ENCODE peak calls at places on chromosomes 6 and 20, in six cellular contexts. H, E, I, F, P and D are unnamed samples.

GRCh38 chr6:125002090-125002741 is 40.0 kb downstream of the RNF217 start:
- DNase-seq in H (no peak), F (no peak), E (no peak), P (no peak), I (no peak), D (no peak)

GRCh38 chr20:1994627-1995026 is 769 bp upstream of the PDYN start:
- DNase-seq in F (no peak), H (no peak), I (no peak), E (no peak), P (no peak), D (no peak)

GRCh38 chr6:54426995-54427394 is 118.8 kb downstream of the TINAG start:
- DNase-seq in P (no peak), I (no peak), E (no peak), F (no peak), H (no peak), D (no peak)

GRCh38 chr6:11412011-11412424 is 125.5 kb upstream of the TMEM170B start:
- DNase-seq in P (no peak), E (no peak), I (no peak), H (no peak), F (peak; percentile 54), D (no peak)

GRCh38 chr20:42836339-42836738 is 353.4 kb downstream of the PTPRT start:
- DNase-seq in F (no peak), E (no peak), P (no peak), H (no peak), I (no peak), D (peak; percentile 30)

GRCh38 chr6:21856096-21856825 is 262.7 kb downstream of the SOX4 start:
- DNase-seq in I (no peak), E (peak; percentile 48), H (no peak), P (no peak), F (peak; percentile 74), D (no peak)

GRCh38 chr20:60507087-60507684 is 549.0 kb downstream of the CDH26 start:
- DNase-seq in F (no peak), E (no peak), H (no peak), I (no peak), P (no peak), D (no peak)

GRCh38 chr6:107634147-107635057 is 144.5 kb downstream of the SOBP start:
- DNase-seq in I (no peak), E (no peak), P (peak; percentile 60), F (peak; percentile 41), H (no peak), D (no peak)

GRCh38 chr6:44049163-44049988 is 77.9 kb downstream of the MRPL14 start:
- DNase-seq in H (no peak), F (peak; percentile 48), E (no peak), P (no peak), I (no peak), D (peak; percentile 68)

GRCh38 chr6:25012657-25013056 is 76.9 kb upstream of the RIPOR2 start:
- DNase-seq in E (no peak), H (no peak), I (no peak), F (peak; percentile 36), P (no peak), D (no peak)

GRCh38 chr6:4157506-4157905 is 22.1 kb upstream of the ECI2 start:
- DNase-seq in H (peak; percentile 85), P (no peak), F (no peak), I (no peak), E (no peak), D (no peak)

GRCh38 chr6:36599791-36600209 is 5.6 kb downstream of the SRSF3 start:
- DNase-seq in I (peak; percentile 78), H (no peak), E (no peak), P (no peak), F (no peak), D (no peak)

GRCh38 chr20:25574411-25574810 is 10.9 kb downstream of the NINL start:
- DNase-seq in H (no peak), P (no peak), E (no peak), I (no peak), F (no peak), D (no peak)

GRCh38 chr20:4962257-4962855 is 39.0 kb downstream of the SLC23A2 start:
- DNase-seq in E (no peak), I (peak; percentile 25), H (no peak), F (no peak), P (no peak), D (no peak)

GRCh38 chr6:31834367-31834703 is 6.8 kb downstream of the HSPA1B start:
- DNase-seq in H (peak; percentile 86), F (peak; percentile 94), P (peak; percentile 90), I (no peak), E (no peak), D (peak; percentile 81)

GRCh38 chr20:61678437-61678836 is 387.2 kb downstream of the TAF4 start:
- DNase-seq in E (no peak), H (no peak), P (peak; percentile 4), I (no peak), F (no peak), D (no peak)

GRCh38 chr6:134651519-134651918 is 298.4 kb downstream of the ALDH8A1 start:
- DNase-seq in F (no peak), P (no peak), H (no peak), E (no peak), I (no peak), D (no peak)

GRCh38 chr20:51402201-51402600 is 140.3 kb downstream of the NFATC2 start:
- DNase-seq in I (peak; percentile 36), P (no peak), F (no peak), E (peak; percentile 39), H (no peak), D (no peak)

GRCh38 chr6:131250121-131250520 is 114.9 kb downstream of the AKAP7 start:
- DNase-seq in I (no peak), H (no peak), P (peak; percentile 49), E (peak; percentile 8), F (peak; percentile 57), D (peak; percentile 60)

GRCh38 chr6:90044182-90044832 is 150.0 kb downstream of the GJA10 start:
- DNase-seq in H (no peak), F (no peak), I (no peak), P (no peak), E (no peak), D (no peak)

GRCh38 chr20:43936371-43936770 is 21.7 kb downstream of the TOX2 start:
- DNase-seq in I (no peak), F (no peak), H (no peak), E (no peak), P (no peak), D (no peak)

GRCh38 chr6:145502417-145502816 is 232.9 kb downstream of the EPM2A start:
- DNase-seq in H (no peak), F (no peak), E (no peak), I (no peak), P (no peak), D (no peak)

GRCh38 chr6:146857960-146858308 is 259.2 kb downstream of the ADGB start:
- DNase-seq in F (peak; percentile 19), I (no peak), P (no peak), E (no peak), H (no peak), D (no peak)

GRCh38 chr6:92043782-92044181 is 1375.6 kb downstream of the EPHA7 start:
- DNase-seq in F (no peak), E (no peak), H (no peak), P (no peak), I (no peak), D (no peak)

GRCh38 chr6:68642081-68642480 is 7.0 kb downstream of the ADGRB3 start:
- DNase-seq in P (no peak), I (no peak), E (no peak), H (no peak), F (no peak), D (no peak)

GRCh38 chr6:42783876-42784738 is 2.3 kb downstream of the BICRAL start:
- DNase-seq in F (no peak), E (no peak), I (no peak), P (no peak), H (no peak), D (no peak)

GRCh38 chr20:48679603-48680002 is 148.2 kb downstream of the PREX1 start:
- DNase-seq in P (no peak), E (no peak), F (no peak), H (no peak), I (no peak), D (no peak)

GRCh38 chr6:4687989-4688947 is 87.9 kb upstream of the CDYL start:
- DNase-seq in E (peak; percentile 42), P (no peak), H (no peak), I (no peak), F (peak; percentile 87), D (no peak)

GRCh38 chr20:62141397-62142251 is 1.6 kb downstream of the PSMA7 start:
- DNase-seq in P (no peak), E (no peak), F (peak; percentile 31), H (no peak), I (peak; percentile 33), D (no peak)

GRCh38 chr20:43926691-43927090 is 12.0 kb downstream of the TOX2 start:
- DNase-seq in H (no peak), P (no peak), I (no peak), E (no peak), F (no peak), D (no peak)

GRCh38 chr6:28765978-28766351 is 157.8 kb downstream of the TRIM27 start:
- DNase-seq in F (no peak), I (no peak), H (no peak), E (no peak), P (no peak), D (no peak)

GRCh38 chr20:380763-381580 is 412 bp downstream of the TRIB3 start:
- DNase-seq in F (peak; percentile 89), E (no peak), P (peak; percentile 41), H (no peak), I (peak; percentile 74), D (peak; percentile 38)

GRCh38 chr20:50194831-50195523 is 4.3 kb downstream of the CEBPB start:
- DNase-seq in F (no peak), I (no peak), P (no peak), E (no peak), H (no peak), D (no peak)

GRCh38 chr6:138620630-138621029 is 121.3 kb upstream of the NHSL1 start:
- DNase-seq in F (no peak), P (no peak), I (no peak), E (no peak), H (no peak), D (no peak)

GRCh38 chr20:48538058-48538825 is 289.6 kb downstream of the PREX1 start:
- DNase-seq in P (no peak), F (peak; percentile 31), I (no peak), H (no peak), E (no peak), D (peak; percentile 79)

GRCh38 chr20:64149809-64150560 is 14.3 kb upstream of the MYT1 start:
- DNase-seq in E (no peak), P (no peak), H (no peak), F (no peak), I (no peak), D (no peak)

GRCh38 chr6:22784611-22785010 is 215.2 kb downstream of the HDGFL1 start:
- DNase-seq in E (peak; percentile 29), I (no peak), H (no peak), P (no peak), F (no peak), D (no peak)

GRCh38 chr6:130212215-130212874 is 10.4 kb downstream of the SAMD3 start:
- DNase-seq in E (no peak), H (no peak), I (no peak), F (no peak), P (no peak), D (no peak)

GRCh38 chr20:6863355-6863754 is 95.9 kb downstream of the BMP2 start:
- DNase-seq in H (no peak), F (no peak), E (no peak), I (no peak), P (no peak), D (no peak)